ENCODE peak calls at places on chromosomes 16 and 17, in four cellular contexts. X, M, Z and A are unnamed samples.

GRCh38 chr16:12489362-12489761 is 314.3 kb downstream of the CPPED1 start:
- DNase-seq in X (no peak), Z (no peak), M (no peak), A (no peak)

GRCh38 chr17:45873728-45874127 is 20.6 kb upstream of the MAPT start:
- DNase-seq in M (no peak), X (no peak), Z (no peak), A (no peak)

GRCh38 chr16:61105544-61105943 is 930.7 kb downstream of the CDH8 start:
- DNase-seq in M (no peak), Z (no peak), X (no peak), A (no peak)

GRCh38 chr17:15952048-15952532 is 7.2 kb downstream of the ADORA2B start:
- DNase-seq in Z (no peak), M (no peak), X (no peak), A (no peak)

GRCh38 chr17:71361691-71362450 is 758.9 kb upstream of the SOX9 start:
- DNase-seq in Z (no peak), X (no peak), M (no peak), A (no peak)

GRCh38 chr17:9419932-9420453 is 155.6 kb downstream of the STX8 start:
- DNase-seq in M (no peak), X (no peak), Z (no peak), A (no peak)

GRCh38 chr17:8004899-8005298 is 2.5 kb downstream of the GUCY2D start:
- DNase-seq in X (no peak), Z (no peak), M (no peak), A (no peak)

GRCh38 chr17:8739104-8739503 is 5.5 kb downstream of the CCDC42 start:
- DNase-seq in X (no peak), Z (no peak), M (no peak), A (no peak)

GRCh38 chr16:22386976-22387375 is 12.6 kb upstream of the CDR2 start:
- DNase-seq in X (no peak), M (no peak), Z (peak; percentile 26), A (no peak)
- H3K27ac ChIP-seq in X (no peak overlapping the region), M (no peak overlapping the region), Z (peak overlapping the region; percentile 54), A (peak overlapping the region; percentile 53)

GRCh38 chr17:76452102-76452645 is 778 bp downstream of the UBE2O start:
- DNase-seq in X (no peak), Z (no peak), M (no peak), A (no peak)

GRCh38 chr17:76449126-76449525 is 3.8 kb downstream of the UBE2O start:
- DNase-seq in M (no peak), X (no peak), Z (no peak), A (no peak)

GRCh38 chr17:76453431-76453743 is 435 bp upstream of the UBE2O start:
- DNase-seq in X (no peak), M (no peak), Z (no peak), A (no peak)

GRCh38 chr17:76451480-76451879 is 1.5 kb downstream of the UBE2O start:
- DNase-seq in X (no peak), Z (no peak), M (no peak), A (no peak)

GRCh38 chr17:76452646-76453430 is at the start of gene UBE2O:
- DNase-seq in M (peak; percentile 92), Z (peak; percentile 76), X (peak; percentile 94), A (peak; percentile 71)
- TF ChIP-seq POLR2A in M (no peak), Z (peak; percentile 79), X (peak; percentile 56), A (peak; percentile 67)

GRCh38 chr16:29819506-29819905 is 756 bp upstream of the MVP start:
- DNase-seq in Z (no peak), X (peak; percentile 50), M (no peak), A (no peak)
- TF ChIP-seq CTCF in Z (no peak), X (peak; percentile 41), M (no peak), A (no peak)

DNA sequence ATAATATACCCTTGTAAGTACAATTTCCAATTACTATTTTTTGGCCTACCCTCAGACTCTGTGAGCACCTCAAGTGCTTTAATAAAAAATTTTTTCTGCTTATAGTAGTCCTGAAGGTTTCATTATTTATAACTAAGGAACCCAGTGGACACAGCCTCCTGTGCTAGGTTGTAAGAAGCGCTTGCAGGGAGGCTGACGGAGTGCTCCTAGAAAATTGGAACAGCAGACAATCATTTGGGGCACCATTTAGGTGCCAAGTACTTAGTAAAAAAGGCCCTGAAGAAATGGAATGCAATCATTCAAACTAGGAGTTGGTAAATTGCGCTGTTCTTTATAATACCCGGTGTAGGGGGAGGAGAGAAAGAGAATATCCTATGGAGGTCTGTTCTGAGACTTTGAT is 19.8 kb downstream of the CA10 start:
- DNase-seq in M (no peak), Z (no peak), X (no peak), A (no peak)
- H3K27ac ChIP-seq in M (no peak overlapping the region), Z (no peak overlapping the region), X (no peak overlapping the region), A (no peak overlapping the region)

GRCh38 chr17:28042721-28043291 is 329 bp downstream of the NLK start:
- DNase-seq in M (no peak), X (no peak), Z (no peak), A (no peak)
- TF ChIP-seq POLR2A in M (no peak), X (no peak), Z (no peak), A (no peak)

GRCh38 chr17:77034677-77035424 is 105.9 kb upstream of the SEC14L1 start:
- DNase-seq in Z (no peak), X (no peak), M (no peak), A (no peak)
- TF ChIP-seq CTCF in Z (no peak), X (no peak), M (no peak), A (no peak)

GRCh38 chr16:54165174-54165911 is 121.2 kb downstream of the IRX3 start:
- DNase-seq in Z (no peak), X (peak; percentile 25), M (no peak), A (no peak)

GRCh38 chr16:54169112-54169511 is 117.5 kb downstream of the IRX3 start:
- DNase-seq in X (no peak), M (no peak), Z (no peak), A (no peak)

GRCh38 chr16:54165912-54166265 is 120.7 kb downstream of the IRX3 start:
- DNase-seq in M (no peak), X (no peak), Z (no peak), A (no peak)

GRCh38 chr16:54164789-54165173 is 121.8 kb downstream of the IRX3 start:
- DNase-seq in M (no peak), X (no peak), Z (no peak), A (no peak)

DNA sequence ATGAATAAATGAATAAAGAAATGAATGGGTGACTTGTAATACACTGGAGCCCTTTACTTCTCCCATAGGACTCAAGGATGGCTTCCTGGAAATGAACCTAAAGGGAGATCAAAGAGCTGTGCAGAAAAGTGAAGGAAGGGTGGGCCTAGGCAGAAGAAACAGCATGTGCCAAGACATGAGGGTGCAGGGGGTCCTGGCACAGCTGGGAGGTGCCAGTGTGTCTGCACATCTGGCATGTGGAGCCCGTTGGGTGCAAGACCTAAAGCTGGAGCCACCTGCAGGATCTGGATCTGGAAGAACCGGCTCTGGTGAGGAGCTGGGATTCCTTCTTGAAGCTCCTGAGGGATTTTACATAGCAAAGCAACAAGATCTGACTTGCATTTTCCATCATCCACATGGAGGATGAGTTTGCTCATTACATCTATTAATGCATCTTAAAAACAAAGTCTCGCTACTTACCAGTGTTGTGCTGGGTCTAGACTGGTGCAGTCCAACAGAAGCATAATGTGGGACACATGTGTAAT is 120.2 kb downstream of the IRX3 start:
- DNase-seq in M (no peak), X (no peak), Z (no peak), A (no peak)
- H3K27ac ChIP-seq in M (no peak overlapping the region), X (no peak overlapping the region), Z (no peak overlapping the region), A (no peak overlapping the region)